ENCODE peak calls at places on chromosomes 16 and 17, in six cellular contexts. T is neural progenitor cell, V is activated T-cell treated with anti-CD3 and anti-CD28 coated beads for 24 hours, J is mesenchymal stem cell, K is lung microvascular endothelial cell, N is H9. E is an unnamed sample.

GRCh38 chr17:77353684-77354419 is 213.1 kb downstream of the SEC14L1 start:
- DNase-seq in T (no peak), V (no peak), J (no peak), K (no peak), N (no peak), E (peak)

GRCh38 chr17:32610943-32611342 is 124.2 kb downstream of the CDK5R1 start:
- DNase-seq in T (no peak), V (no peak), J (no peak), K (no peak), N (no peak), E (no peak)

GRCh38 chr16:58814348-58814801 is 80.3 kb upstream of the GOT2 start:
- DNase-seq in T (peak), V (peak), J (peak), K (peak), N (peak), E (peak)

GRCh38 chr16:54097774-54098173 is 188.8 kb downstream of the IRX3 start:
- DNase-seq in T (no peak), V (no peak), J (no peak), K (no peak), N (no peak), E (no peak)

GRCh38 chr16:22206847-22207714 is 1.0 kb downstream of the EEF2K start:
- DNase-seq in T (peak), V (peak), J (peak), K (peak), N (peak), E (peak)

GRCh38 chr16:10907757-10908045 is 30.7 kb downstream of the CIITA start:
- DNase-seq in T (no peak), V (no peak), J (no peak), K (no peak), N (no peak), E (no peak)

GRCh38 chr16:49713770-49714169 is 142.1 kb downstream of the ZNF423 start:
- DNase-seq in T (no peak), V (no peak), J (no peak), K (no peak), N (no peak), E (no peak)

GRCh38 chr16:52538511-52538910 is 8.4 kb downstream of the TOX3 start:
- DNase-seq in T (no peak), V (no peak), J (no peak), K (no peak), N (no peak), E (no peak)

GRCh38 chr16:4109250-4109736 is 6.9 kb downstream of the ADCY9 start:
- DNase-seq in T (no peak), V (no peak), J (no peak), K (no peak), N (no peak), E (peak)

GRCh38 chr17:2965621-2966275 is 97.7 kb downstream of the OR1D5 start:
- DNase-seq in T (no peak), V (no peak), J (peak), K (no peak), N (peak), E (peak)

GRCh38 chr16:69195371-69196029 is 8.5 kb downstream of the SNTB2 start:
- DNase-seq in T (no peak), V (no peak), J (no peak), K (no peak), N (no peak), E (no peak)

GRCh38 chr16:48365030-48365600 is 20.1 kb downstream of the SIAH1 start:
- DNase-seq in T (no peak), V (no peak), J (no peak), K (no peak), N (no peak), E (no peak)

GRCh38 chr16:71526111-71526998 is at the start of gene CHST4:
- DNase-seq in T (peak), V (no peak), J (peak), K (no peak), N (peak), E (no peak)

GRCh38 chr17:17957584-17957916 is 14.7 kb downstream of the TOM1L2 start:
- DNase-seq in T (no peak), V (no peak), J (no peak), K (no peak), N (no peak), E (no peak)

GRCh38 chr16:57549730-57550129 is 7.3 kb downstream of the ADGRG5 start:
- DNase-seq in T (no peak), V (no peak), J (no peak), K (no peak), N (no peak), E (no peak)

GRCh38 chr17:73363788-73364522 is 52.2 kb upstream of the CDC42EP4 start:
- DNase-seq in T (peak), V (no peak), J (no peak), K (no peak), N (peak), E (no peak)

GRCh38 chr17:57455063-57455914 is 199.0 kb downstream of the MSI2 start:
- DNase-seq in T (no peak), V (no peak), J (peak), K (no peak), N (no peak), E (no peak)

GRCh38 chr17:51402881-51403280 is 142.5 kb downstream of the UTP18 start:
- DNase-seq in T (no peak), V (no peak), J (no peak), K (no peak), N (no peak), E (no peak)

GRCh38 chr16:46858151-46858550 is 26.0 kb upstream of the GPT2 start:
- DNase-seq in T (no peak), V (no peak), J (no peak), K (no peak), N (no peak), E (no peak)

GRCh38 chr17:3955373-3955978 is 8.8 kb downstream of the ATP2A3 start:
- DNase-seq in T (no peak), V (no peak), J (no peak), K (peak), N (no peak), E (peak)

GRCh38 chr16:80007216-80007615 is 406.7 kb upstream of the MAF start:
- DNase-seq in T (no peak), V (no peak), J (peak), K (no peak), N (no peak), E (no peak)

GRCh38 chr16:79601092-79601977 is 798 bp upstream of the MAF start:
- DNase-seq in T (peak), V (no peak), J (peak), K (peak), N (peak), E (peak)

GRCh38 chr16:89324056-89325010 is 106.8 kb downstream of the ZNF778 start:
- DNase-seq in T (no peak), V (peak), J (peak), K (no peak), N (no peak), E (peak)

GRCh38 chr17:64647817-64648216 is 14.3 kb downstream of the SMURF2 start:
- DNase-seq in T (no peak), V (no peak), J (no peak), K (no peak), N (no peak), E (no peak)

GRCh38 chr17:76191891-76192290 is 48.4 kb downstream of the RNF157 start:
- DNase-seq in T (no peak), V (peak), J (no peak), K (peak), N (no peak), E (no peak)

GRCh38 chr17:76972046-76972641 is 103.9 kb downstream of the MGAT5B start:
- DNase-seq in T (no peak), V (no peak), J (no peak), K (no peak), N (no peak), E (no peak)

E was measured in dermis blood vessel endothelial cell.